ENCODE peak calls at places on chromosomes 2 and 18, in ten cellular contexts. V is A549, H is sigmoid colon, D is lower lobe of right lung, X is adrenal gland, E is testis, N is gastrocnemius medialis, U is right lobe of liver, T is cardiac muscle cell, M is fibroblast of lung. O is an unnamed sample. For H3K4me1 and H3K9me3, the result is how much of the 10 kb centered on the place peaks cover.

GRCh38 chr2:138922973-138923563 is 142.9 kb upstream of the NXPH2 start:
- DNase-seq in V (peak), H (no peak), D (no peak), X (no peak), E (no peak), N (no peak), U (no peak), T (peak), M (peak), O (no peak)

GRCh38 chr18:63979409-63979908 is 9.6 kb downstream of the SERPINB8 start:
- DNase-seq in V (peak), H (peak), D (no peak), X (peak), E (peak), N (peak), U (no peak), T (peak), M (peak), O (peak)

GRCh38 chr2:152354909-152355308 is 19.9 kb downstream of the FMNL2 start:
- DNase-seq in V (no peak), H (no peak), D (no peak), X (no peak), E (no peak), N (no peak), U (no peak), T (no peak), M (no peak), O (no peak)

GRCh38 chr2:153387203-153387602 is 91.4 kb downstream of the RPRM start:
- DNase-seq in V (no peak), H (no peak), D (no peak), X (no peak), E (no peak), N (no peak), U (no peak), T (no peak), M (no peak), O (no peak)

GRCh38 chr2:150889141-150889540 is 372.5 kb downstream of the RBM43 start:
- DNase-seq in V (no peak), H (no peak), D (no peak), X (no peak), E (no peak), N (no peak), U (no peak), T (no peak), M (no peak), O (no peak)

GRCh38 chr18:77114564-77115391 is 17.8 kb downstream of the MBP start:
- DNase-seq in V (peak), H (peak), D (peak), X (peak), E (peak), N (peak), U (peak), T (no peak), M (peak), O (no peak)

GRCh38 chr2:101736861-101737291 is 39.4 kb downstream of the MAP4K4 start:
- DNase-seq in V (no peak), H (no peak), D (no peak), X (peak), E (no peak), N (no peak), U (no peak), T (no peak), M (peak), O (no peak)

GRCh38 chr2:235149736-235150135 is 197.9 kb downstream of the SH3BP4 start:
- DNase-seq in V (no peak), H (peak), D (no peak), X (no peak), E (no peak), N (no peak), U (no peak), T (no peak), M (no peak), O (no peak)

GRCh38 chr2:218831378-218831990 is at the start of gene PRKAG3:
- DNase-seq in V (no peak), H (no peak), D (peak), X (no peak), E (no peak), N (peak), U (no peak), T (no peak), M (no peak), O (peak)

GRCh38 chr2:212021947-212022346 is 516.7 kb downstream of the ERBB4 start:
- DNase-seq in V (peak), H (no peak), D (no peak), X (no peak), E (no peak), N (no peak), U (no peak), T (no peak), M (peak), O (no peak)

GRCh38 chr2:51256736-51257135 is 224.8 kb upstream of the NRXN1 start:
- DNase-seq in V (no peak), H (no peak), D (no peak), X (no peak), E (no peak), N (no peak), U (no peak), T (no peak), M (no peak), O (no peak)

GRCh38 chr18:61893304-61893970 is 630 bp upstream of the RNF152 start:
- DNase-seq in V (no peak), H (peak), D (peak), X (peak), E (peak), N (no peak), U (peak), T (peak), M (peak), O (peak)

GRCh38 chr2:173652731-173653426 is 298.2 kb downstream of the CDCA7 start:
- DNase-seq in V (peak), H (no peak), D (no peak), X (peak), E (no peak), N (no peak), U (no peak), T (no peak), M (peak), O (no peak)

GRCh38 chr2:109386004-109386695 is 227.6 kb downstream of the SEPTIN10 start:
- DNase-seq in V (no peak), H (peak), D (no peak), X (no peak), E (no peak), N (no peak), U (no peak), T (no peak), M (no peak), O (no peak)
- TF ChIP-seq CTCF in V (no peak), H (no peak), D (no peak), X (no peak), E (no peak), N (no peak), U (no peak), T (no peak), M (no peak), O (no peak)

DNA sequence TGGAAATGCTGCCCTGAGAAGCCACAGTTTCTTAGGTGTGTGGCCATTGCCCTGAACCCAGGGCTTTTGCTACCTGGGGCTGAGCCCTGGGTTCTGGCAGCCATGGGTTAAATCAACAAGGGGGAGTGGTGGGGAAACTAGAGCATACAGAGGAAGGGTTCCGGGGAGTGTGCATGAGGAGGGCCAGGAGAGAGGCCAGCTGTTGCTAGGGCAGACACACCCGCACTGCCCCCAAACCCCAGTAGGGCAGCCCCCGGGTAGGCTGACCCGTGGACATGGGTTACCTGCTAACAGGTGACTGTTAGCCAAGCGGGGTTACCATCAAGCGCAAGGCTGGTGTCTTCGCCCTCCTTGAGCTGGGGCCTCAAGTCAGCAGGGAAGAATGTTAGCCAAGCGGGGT is 14.8 kb upstream of the ARHGEF4 start:
- DNase-seq in V (no peak), H (no peak), D (no peak), X (no peak), E (no peak), N (no peak), U (no peak), T (no peak), M (no peak), O (no peak)
- H3K4me1 ChIP-seq in V (under half), H (under half), D (under half), X (under half), E (under half), N (under half), U (under half), T (under half), M (under half), O (under half)

GRCh38 chr2:94980406-94980805 is 45.1 kb upstream of the MAL start:
- DNase-seq in V (no peak), H (no peak), D (no peak), X (no peak), E (peak), N (no peak), U (no peak), T (no peak), M (no peak), O (no peak)
- H3K9me3 ChIP-seq in V (under half), H (under half), D (under half), X (under half), E (under half), N (under half), U (under half), T (under half), M (under half), O (under half)

GRCh38 chr18:47775961-47776360 is 154.5 kb downstream of the SMAD2 start:
- DNase-seq in V (peak), H (no peak), D (no peak), X (no peak), E (no peak), N (no peak), U (no peak), T (peak), M (peak), O (no peak)
- TF ChIP-seq CTCF in V (no peak), H (no peak), D (peak), X (peak), E (no peak), N (no peak), U (no peak), T (peak), M (peak), O (peak)

GRCh38 chr2:27727257-27727656 is 44.3 kb upstream of the MRPL33 start:
- DNase-seq in V (no peak), H (no peak), D (no peak), X (peak), E (peak), N (no peak), U (no peak), T (no peak), M (no peak), O (no peak)
- H3K4me1 ChIP-seq in V (under half), H (under half), D (half or more), X (under half), E (under half), N (under half), U (under half), T (under half), M (under half), O (under half)

DNA sequence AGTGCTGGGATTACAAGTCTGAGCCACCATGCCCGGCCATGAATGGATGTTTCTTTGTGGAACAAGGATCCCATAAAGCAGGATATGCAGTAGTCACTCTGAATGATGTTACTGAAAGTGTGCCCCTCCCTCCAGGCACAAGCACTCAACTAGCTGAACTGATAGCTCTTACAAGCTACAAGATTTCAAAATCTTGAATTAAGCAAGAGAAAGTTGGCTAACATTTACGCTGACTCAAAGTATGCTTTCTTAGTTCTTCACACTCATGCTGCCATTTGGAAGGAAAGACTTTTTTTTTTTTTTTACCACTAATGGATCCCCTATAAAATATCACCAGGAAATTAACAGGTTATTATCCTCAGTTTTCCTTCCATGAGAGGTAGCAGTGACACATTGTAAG is 549.0 kb upstream of the PKDCC start:
- DNase-seq in V (no peak), H (no peak), D (no peak), X (no peak), E (no peak), N (no peak), U (no peak), T (no peak), M (no peak), O (no peak)
- H3K9me3 ChIP-seq in V (under half), H (under half), D (under half), X (under half), E (under half), N (under half), U (under half), T (under half), M (under half), O (under half)